ENCODE peak calls at places on chromosome 3, in ten cellular contexts. B is activated CD4-positive, alpha-beta memory T cell treated with anti-CD3 and anti-CD28 coated beads for 36 hours; Z is adrenal gland; A is Calu3; C is globus pallidus; L is Right ventricle myocardium superior; I is HTR-8/SVneo; M is hepatic stellate cell; H is NCI-H460; E is substantia nigra. J is an unnamed sample.
A peak's percentile ranks its signal among the peaks of the same experiment; 100 is the strongest.

GRCh38 chr3:4250064-4250463 is 53.1 kb upstream of the SETMAR start:
- DNase-seq in E (no peak), L (no peak), Z (no peak), A (no peak), I (no peak), C (no peak), B (no peak), H (no peak), M (no peak), J (no peak)

GRCh38 chr3:171159024-171159821 is 132.7 kb upstream of the SLC2A2 start:
- DNase-seq in B (no peak), H (no peak), M (no peak), E (peak; percentile 31), C (peak; percentile 95), I (no peak), Z (no peak), L (no peak), A (no peak), J (no peak)

GRCh38 chr3:122560680-122561079 is 3.4 kb downstream of the PARP9 start:
- DNase-seq in E (no peak), L (no peak), M (peak; percentile 53), C (peak; percentile 32), Z (peak; percentile 24), H (peak; percentile 34), A (peak; percentile 65), B (peak; percentile 60), I (peak; percentile 58), J (peak; percentile 62)

GRCh38 chr3:71185733-71186455 is 397.6 kb downstream of the FOXP1 start:
- DNase-seq in I (peak; percentile 65), H (no peak), M (peak; percentile 63), C (no peak), L (no peak), Z (no peak), A (no peak), E (no peak), B (peak; percentile 27), J (no peak)

GRCh38 chr3:26652157-26652556 is 29.6 kb downstream of the LRRC3B start:
- DNase-seq in Z (no peak), B (no peak), M (no peak), E (no peak), A (no peak), L (peak; percentile 49), I (no peak), C (no peak), H (no peak), J (no peak)

GRCh38 chr3:128070898-128071591 is 18.8 kb downstream of the SEC61A1 start:
- DNase-seq in C (no peak), A (no peak), I (no peak), H (no peak), L (no peak), M (no peak), E (no peak), Z (no peak), B (no peak), J (no peak)

GRCh38 chr3:183662099-183662498 is 26.7 kb downstream of the KLHL24 start:
- DNase-seq in E (no peak), A (no peak), L (no peak), M (no peak), H (no peak), C (no peak), I (no peak), Z (no peak), B (no peak), J (no peak)

GRCh38 chr3:17678116-17678741 is 64.2 kb downstream of the TBC1D5 start:
- DNase-seq in C (no peak), E (no peak), H (no peak), Z (no peak), A (no peak), M (peak; percentile 8), B (peak; percentile 17), L (no peak), I (no peak), J (no peak)

GRCh38 chr3:42979044-42979962 is at the start of gene GASK1A:
- DNase-seq in M (no peak), A (peak; percentile 38), E (no peak), I (peak; percentile 20), C (no peak), H (no peak), Z (peak; percentile 35), L (peak; percentile 74), B (peak; percentile 27), J (no peak)

GRCh38 chr3:46062679-46063078 is 35.4 kb upstream of the XCR1 start:
- DNase-seq in B (no peak), Z (no peak), I (no peak), M (peak; percentile 8), E (no peak), C (no peak), H (no peak), A (no peak), L (no peak), J (no peak)

GRCh38 chr3:42665050-42665878 is 11.8 kb downstream of the ZBTB47 start:
- DNase-seq in Z (no peak), B (no peak), C (no peak), M (peak; percentile 3), H (no peak), A (no peak), I (no peak), L (no peak), E (no peak), J (no peak)

GRCh38 chr3:48285132-48285531 is 44.2 kb downstream of the ZNF589 start:
- DNase-seq in I (no peak), E (no peak), L (no peak), A (no peak), Z (no peak), B (no peak), C (no peak), M (no peak), H (no peak), J (no peak)

GRCh38 chr3:195748661-195749060 is 27.9 kb downstream of the MUC20 start:
- DNase-seq in H (no peak), Z (no peak), C (no peak), I (no peak), M (no peak), B (no peak), E (no peak), A (no peak), L (peak; percentile 40), J (no peak)

GRCh38 chr3:36496734-36497133 is 116.4 kb downstream of the STAC start:
- DNase-seq in M (peak; percentile 22), H (no peak), A (no peak), Z (no peak), B (no peak), C (no peak), I (no peak), L (no peak), E (no peak), J (no peak)

GRCh38 chr3:179037361-179037760 is 34.2 kb downstream of the ZMAT3 start:
- DNase-seq in C (no peak), L (peak; percentile 61), H (peak; percentile 2), M (peak; percentile 84), I (peak; percentile 75), E (no peak), Z (no peak), A (no peak), B (peak; percentile 84), J (no peak)

GRCh38 chr3:52532838-52533622 is 627 bp downstream of the NT5DC2 start:
- DNase-seq in Z (peak; percentile 52), B (peak; percentile 39), H (no peak), A (peak; percentile 40), I (peak; percentile 24), M (peak; percentile 67), E (no peak), L (peak; percentile 65), C (no peak), J (no peak)

GRCh38 chr3:66038384-66038725 is 363 bp downstream of the MAGI1 start:
- DNase-seq in E (no peak), B (no peak), Z (no peak), L (no peak), C (no peak), H (peak; percentile 6), A (no peak), I (no peak), M (no peak), J (no peak)

GRCh38 chr3:195119461-195120198 is 151.3 kb downstream of the XXYLT1 start:
- DNase-seq in B (no peak), Z (no peak), H (no peak), A (no peak), M (no peak), E (no peak), L (no peak), C (peak; percentile 27), I (peak; percentile 62), J (no peak)

GRCh38 chr3:115325539-115325938 is 178.5 kb upstream of the ZBTB20 start:
- DNase-seq in C (no peak), I (no peak), A (peak; percentile 38), M (no peak), L (no peak), H (peak; percentile 4), Z (peak; percentile 31), E (no peak), B (peak; percentile 12), J (no peak)

J was measured in Panc1.